ENCODE peak calls at places on chromosomes 2 and 18, in ten cellular contexts. T is astrocyte of the spinal cord, Q is AG09309, L is adrenal gland, X is NB4, I is upper lobe of left lung, U is mucosa of descending colon, S is left lung, V is colonic mucosa, O is small intestine. B is an unnamed sample.
A peak's percentile ranks its signal among the peaks of the same experiment; 100 is the strongest.

GRCh38 chr2:219289537-219290361 is 10.6 kb downstream of the DNAJB2 start:
- DNase-seq in X (peak; percentile 48), I (no peak), V (no peak), U (peak; percentile 61), L (peak; percentile 82), O (no peak), S (peak; percentile 39), Q (peak; percentile 76), T (peak; percentile 90), B (no peak)

GRCh38 chr2:54454922-54455583 is 1.1 kb upstream of the SPTBN1 start:
- DNase-seq in T (no peak), S (no peak), O (no peak), U (no peak), X (no peak), Q (no peak), L (peak; percentile 45), I (peak; percentile 31), V (no peak), B (no peak)

GRCh38 chr2:101329026-101329425 is 20.5 kb upstream of the RNF149 start:
- DNase-seq in I (no peak), X (peak; percentile 39), S (no peak), O (peak; percentile 72), Q (no peak), U (no peak), V (no peak), T (no peak), L (no peak), B (no peak)

GRCh38 chr2:223488814-223489213 is 113.3 kb downstream of the SCG2 start:
- DNase-seq in O (peak; percentile 2), V (no peak), I (no peak), X (peak; percentile 43), S (no peak), T (peak; percentile 45), U (no peak), Q (no peak), L (no peak), B (no peak)

GRCh38 chr2:207987025-207987716 is 38.2 kb downstream of the PLEKHM3 start:
- DNase-seq in X (no peak), L (no peak), U (no peak), Q (no peak), V (no peak), O (no peak), S (no peak), T (no peak), I (no peak), B (no peak)

GRCh38 chr18:41524674-41525470 is 430.2 kb upstream of the PIK3C3 start:
- DNase-seq in X (no peak), I (no peak), O (no peak), Q (no peak), T (no peak), S (no peak), L (no peak), V (no peak), U (no peak), B (no peak)

GRCh38 chr18:48137354-48138208 is 207.1 kb upstream of the SMAD2 start:
- DNase-seq in U (peak; percentile 66), I (peak; percentile 29), X (peak; percentile 20), V (peak; percentile 73), S (no peak), O (no peak), L (no peak), Q (no peak), T (no peak), B (no peak)

GRCh38 chr2:241285596-241285995 is 29.9 kb downstream of the HDLBP start:
- DNase-seq in X (no peak), T (no peak), I (no peak), O (no peak), V (no peak), U (no peak), L (no peak), Q (no peak), S (no peak), B (no peak)

GRCh38 chr2:100845141-100845991 is 25.4 kb downstream of the NPAS2 start:
- DNase-seq in O (no peak), S (no peak), X (no peak), Q (no peak), L (no peak), T (no peak), V (no peak), U (no peak), I (no peak), B (no peak)

GRCh38 chr2:43294973-43295603 is 68.7 kb upstream of the ZFP36L2 start:
- DNase-seq in V (no peak), I (no peak), Q (no peak), T (no peak), U (no peak), L (no peak), X (peak; percentile 28), O (no peak), S (no peak), B (no peak)

GRCh38 chr2:226447338-226447885 is 352.2 kb downstream of the IRS1 start:
- DNase-seq in I (no peak), V (no peak), T (no peak), Q (no peak), O (peak; percentile 80), S (no peak), U (no peak), L (no peak), X (no peak), B (no peak)

GRCh38 chr2:183347969-183348368 is 223.7 kb downstream of the NUP35 start:
- DNase-seq in X (no peak), S (no peak), L (no peak), U (no peak), T (no peak), Q (no peak), O (no peak), V (no peak), I (no peak), B (no peak)

GRCh38 chr2:183348492-183348891 is 224.2 kb downstream of the NUP35 start:
- DNase-seq in L (no peak), S (no peak), T (no peak), I (no peak), X (no peak), O (no peak), Q (no peak), V (no peak), U (no peak), B (no peak)

GRCh38 chr2:183349046-183349445 is 224.8 kb downstream of the NUP35 start:
- DNase-seq in X (no peak), O (no peak), U (no peak), V (no peak), Q (no peak), S (peak; percentile 27), L (no peak), T (no peak), I (no peak), B (no peak)
- H3K4me3 ChIP-seq in X (no peak overlapping the region), O (no peak overlapping the region), U (no peak overlapping the region), V (no peak overlapping the region), Q (no peak overlapping the region), S (no peak overlapping the region), L (no peak overlapping the region), T (no peak overlapping the region), I (no peak overlapping the region), B (no peak overlapping the region)

GRCh38 chr2:11131166-11131920 is 23.9 kb upstream of the SLC66A3 start:
- DNase-seq in U (no peak), X (no peak), T (no peak), Q (no peak), I (no peak), V (no peak), O (no peak), L (no peak), S (no peak), B (no peak)

GRCh38 chr2:11128258-11128951 is 26.9 kb upstream of the SLC66A3 start:
- DNase-seq in I (no peak), Q (peak; percentile 11), T (peak; percentile 60), U (no peak), O (no peak), L (no peak), V (no peak), X (no peak), S (no peak), B (no peak)

GRCh38 chr2:11127791-11128190 is 27.5 kb upstream of the SLC66A3 start:
- DNase-seq in Q (no peak), I (no peak), X (no peak), V (no peak), L (no peak), U (no peak), O (no peak), T (no peak), S (no peak), B (no peak)

GRCh38 chr2:11132036-11132671 is 23.1 kb upstream of the SLC66A3 start:
- DNase-seq in L (no peak), T (no peak), I (no peak), X (no peak), O (no peak), V (no peak), S (no peak), Q (no peak), U (no peak), B (no peak)

GRCh38 chr2:11129598-11130449 is 25.4 kb upstream of the SLC66A3 start:
- DNase-seq in V (peak; percentile 90), Q (no peak), I (peak; percentile 86), T (no peak), S (peak; percentile 92), O (peak; percentile 70), L (peak; percentile 47), X (peak; percentile 79), U (peak; percentile 91), B (no peak)
- H3K4me3 ChIP-seq in V (peak overlapping the region; percentile 20), Q (no peak overlapping the region), I (peak overlapping the region; percentile 33), T (peak overlapping the region; percentile 23), S (peak overlapping the region; percentile 29), O (no peak overlapping the region), L (peak overlapping the region; percentile 6), X (peak overlapping the region; percentile 46), U (no peak overlapping the region), B (peak overlapping the region; percentile 66)

DNA sequence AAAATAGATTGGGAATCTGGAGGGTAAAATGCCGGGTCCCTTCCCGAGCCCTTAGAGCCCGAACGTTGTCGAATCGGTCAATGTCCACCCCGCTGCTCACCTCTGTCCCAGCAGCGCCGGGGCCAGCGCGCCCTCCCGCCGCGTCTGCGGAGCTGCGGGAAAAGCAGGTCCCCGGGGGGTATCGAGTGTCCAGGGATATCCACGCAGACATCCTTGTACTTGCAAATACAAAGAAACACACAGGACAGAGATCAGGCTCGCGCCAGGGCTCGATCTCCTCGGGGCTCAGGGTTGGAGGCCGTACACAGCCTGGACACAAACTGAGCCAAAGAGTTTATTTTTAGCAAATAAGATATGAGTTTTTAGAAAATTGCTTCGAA is 2.3 kb upstream of the GATA6 start:
- DNase-seq in L (peak; percentile 42), T (no peak), O (peak; percentile 37), I (no peak), U (no peak), Q (no peak), V (no peak), S (no peak), X (no peak), B (no peak)
- H3K4me3 ChIP-seq in L (peak overlapping the region; percentile 97), T (no peak overlapping the region), O (no peak overlapping the region), I (peak overlapping the region; percentile 70), U (peak overlapping the region; percentile 90), Q (no peak overlapping the region), V (peak overlapping the region; percentile 82), S (peak overlapping the region; percentile 66), X (no peak overlapping the region), B (no peak overlapping the region)

DNA sequence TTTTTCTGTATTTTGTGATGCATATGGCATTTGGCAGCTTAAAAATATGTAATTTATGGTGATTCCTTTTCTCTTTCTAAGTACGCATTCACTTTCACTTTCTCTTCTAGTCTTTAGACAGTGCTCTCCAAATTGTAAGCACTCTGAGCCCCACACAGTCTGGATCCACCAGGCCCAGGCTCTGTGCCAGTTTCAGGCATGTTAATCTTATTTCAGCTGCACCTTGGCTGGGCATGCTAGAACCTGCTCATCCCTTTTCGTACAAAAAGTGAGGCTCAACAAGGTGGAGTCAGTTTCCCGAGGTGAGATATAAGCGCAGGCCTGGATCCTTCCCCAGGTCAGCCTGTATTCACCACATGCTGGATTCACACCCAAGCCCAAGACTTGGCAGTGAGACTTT is 203.9 kb downstream of the MTX2 start:
- DNase-seq in T (peak; percentile 32), U (no peak), V (no peak), X (no peak), O (peak; percentile 8), S (no peak), I (no peak), L (peak; percentile 24), Q (no peak), B (no peak)
- H3K4me3 ChIP-seq in T (no peak overlapping the region), U (no peak overlapping the region), V (no peak overlapping the region), X (no peak overlapping the region), O (no peak overlapping the region), S (no peak overlapping the region), I (no peak overlapping the region), L (no peak overlapping the region), Q (no peak overlapping the region), B (no peak overlapping the region)